ENCODE peak calls at places on chromosomes 7 and 10, in seven cellular contexts. One of them, this sample, is unnamed. For H3K4me1 and H3K9me3, the result is how much of the 10 kb centered on the place peaks cover.

GRCh38 chr10:78255796-78256638 is 222.4 kb downstream of the RPS24 start:
- DNase-seq in IMR-90: peak
- DNase-seq in ovary: peak
- DNase-seq in uterus: peak
- DNase-seq in pancreas: no peak
- DNase-seq in MM.1S: no peak
- DNase-seq in prostate gland: no peak
- DNase-seq in this sample: no peak

GRCh38 chr7:64872351-64872750 is 30.7 kb upstream of the ZNF273 start:
- DNase-seq in uterus: no peak
- DNase-seq in prostate gland: no peak
- DNase-seq in ovary: no peak
- DNase-seq in IMR-90: no peak
- DNase-seq in MM.1S: no peak
- DNase-seq in pancreas: no peak
- DNase-seq in this sample: no peak

GRCh38 chr10:118394557-118395194 is 52.6 kb upstream of the FAM204A start:
- DNase-seq in ovary: no peak
- DNase-seq in IMR-90: no peak
- DNase-seq in uterus: no peak
- DNase-seq in prostate gland: no peak
- DNase-seq in pancreas: no peak
- DNase-seq in MM.1S: no peak
- DNase-seq in this sample: no peak

GRCh38 chr10:14526326-14526725 is 195.6 kb upstream of the FRMD4A start:
- DNase-seq in pancreas: no peak
- DNase-seq in ovary: no peak
- DNase-seq in prostate gland: no peak
- DNase-seq in MM.1S: no peak
- DNase-seq in uterus: no peak
- DNase-seq in IMR-90: no peak
- DNase-seq in this sample: no peak

GRCh38 chr10:95290801-95291633 is at the start of gene PDLIM1:
- DNase-seq in ovary: peak
- DNase-seq in pancreas: peak
- DNase-seq in uterus: peak
- DNase-seq in MM.1S: peak
- DNase-seq in prostate gland: peak
- DNase-seq in IMR-90: peak
- DNase-seq in this sample: peak

GRCh38 chr10:113103131-113103830 is 153.2 kb downstream of the TCF7L2 start:
- DNase-seq in uterus: no peak
- DNase-seq in MM.1S: no peak
- DNase-seq in IMR-90: peak
- DNase-seq in pancreas: no peak
- DNase-seq in ovary: no peak
- DNase-seq in prostate gland: no peak
- DNase-seq in this sample: no peak

GRCh38 chr10:47046321-47047126 is 135.3 kb downstream of the PTPN20 start:
- DNase-seq in ovary: no peak
- DNase-seq in uterus: peak
- DNase-seq in prostate gland: no peak
- DNase-seq in IMR-90: no peak
- DNase-seq in pancreas: no peak
- DNase-seq in MM.1S: no peak
- DNase-seq in this sample: peak

GRCh38 chr7:50739744-50740455 is 42.8 kb downstream of the GRB10 start:
- DNase-seq in IMR-90: no peak
- DNase-seq in prostate gland: no peak
- DNase-seq in pancreas: no peak
- DNase-seq in MM.1S: peak
- DNase-seq in ovary: no peak
- DNase-seq in uterus: no peak
- DNase-seq in this sample: no peak

GRCh38 chr7:80330434-80330833 is 181.4 kb downstream of the GNAT3 start:
- DNase-seq in pancreas: no peak
- DNase-seq in ovary: no peak
- DNase-seq in IMR-90: peak
- DNase-seq in uterus: no peak
- DNase-seq in MM.1S: no peak
- DNase-seq in prostate gland: no peak
- DNase-seq in this sample: no peak

GRCh38 chr10:63819753-63820347 is 298.6 kb downstream of the REEP3 start:
- DNase-seq in MM.1S: peak
- DNase-seq in uterus: peak
- DNase-seq in pancreas: peak
- DNase-seq in IMR-90: peak
- DNase-seq in ovary: peak
- DNase-seq in prostate gland: peak
- DNase-seq in this sample: peak

GRCh38 chr7:120456699-120457098 is 183.7 kb downstream of the KCND2 start:
- DNase-seq in MM.1S: no peak
- DNase-seq in uterus: no peak
- DNase-seq in prostate gland: no peak
- DNase-seq in IMR-90: no peak
- DNase-seq in pancreas: no peak
- DNase-seq in ovary: no peak
- DNase-seq in this sample: no peak

GRCh38 chr7:116441534-116441933 is 58.0 kb upstream of the CAV2 start:
- DNase-seq in ovary: no peak
- DNase-seq in prostate gland: no peak
- DNase-seq in IMR-90: peak
- DNase-seq in pancreas: no peak
- DNase-seq in MM.1S: no peak
- DNase-seq in uterus: no peak
- DNase-seq in this sample: no peak

GRCh38 chr10:23918090-23918704 is 290.7 kb upstream of the KIAA1217 start:
- DNase-seq in IMR-90: no peak
- DNase-seq in pancreas: no peak
- DNase-seq in uterus: no peak
- DNase-seq in prostate gland: no peak
- DNase-seq in MM.1S: no peak
- DNase-seq in ovary: no peak
- DNase-seq in this sample: peak

GRCh38 chr7:1924185-1924817 is 254.2 kb downstream of the ELFN1 start:
- DNase-seq in uterus: no peak
- DNase-seq in MM.1S: no peak
- DNase-seq in prostate gland: no peak
- DNase-seq in ovary: no peak
- DNase-seq in pancreas: no peak
- DNase-seq in IMR-90: no peak
- DNase-seq in this sample: no peak

GRCh38 chr10:34739915-34740314 is 75.2 kb downstream of the PARD3 start:
- DNase-seq in IMR-90: peak
- DNase-seq in uterus: peak
- DNase-seq in prostate gland: peak
- DNase-seq in MM.1S: peak
- DNase-seq in pancreas: no peak
- DNase-seq in ovary: peak
- DNase-seq in this sample: peak

GRCh38 chr7:131106681-131107342 is 220.9 kb upstream of the MKLN1 start:
- DNase-seq in prostate gland: peak
- DNase-seq in MM.1S: peak
- DNase-seq in IMR-90: no peak
- DNase-seq in uterus: peak
- DNase-seq in pancreas: peak
- DNase-seq in ovary: peak
- DNase-seq in this sample: peak

GRCh38 chr10:77774940-77775391 is 137.4 kb upstream of the KCNMA1 start:
- DNase-seq in prostate gland: no peak
- DNase-seq in ovary: no peak
- DNase-seq in uterus: no peak
- DNase-seq in IMR-90: peak
- DNase-seq in pancreas: no peak
- DNase-seq in MM.1S: no peak
- DNase-seq in this sample: no peak

GRCh38 chr7:80312139-80312661 is 177.6 kb downstream of the GNAI1 start:
- DNase-seq in MM.1S: no peak
- DNase-seq in pancreas: no peak
- DNase-seq in ovary: no peak
- DNase-seq in IMR-90: peak
- DNase-seq in prostate gland: no peak
- DNase-seq in uterus: no peak
- DNase-seq in this sample: no peak

GRCh38 chr10:81874878-81875679 is at the start of gene NRG3:
- DNase-seq in pancreas: peak
- DNase-seq in prostate gland: no peak
- DNase-seq in MM.1S: peak
- DNase-seq in uterus: no peak
- DNase-seq in ovary: no peak
- DNase-seq in IMR-90: no peak
- DNase-seq in this sample: no peak

GRCh38 chr7:27165655-27166474 is 528 bp upstream of the HOXA9 start:
- DNase-seq in IMR-90: no peak
- DNase-seq in MM.1S: no peak
- DNase-seq in uterus: peak
- DNase-seq in ovary: no peak
- DNase-seq in pancreas: peak
- DNase-seq in prostate gland: peak
- DNase-seq in this sample: no peak

GRCh38 chr7:129865932-129866214 is 86.9 kb downstream of the UBE2H start:
- DNase-seq in prostate gland: no peak
- DNase-seq in IMR-90: no peak
- DNase-seq in ovary: no peak
- DNase-seq in MM.1S: no peak
- DNase-seq in uterus: no peak
- DNase-seq in pancreas: no peak
- DNase-seq in this sample: no peak

GRCh38 chr7:129865093-129865931 is 87.4 kb downstream of the UBE2H start:
- DNase-seq in pancreas: no peak
- DNase-seq in MM.1S: no peak
- DNase-seq in ovary: no peak
- DNase-seq in uterus: no peak
- DNase-seq in prostate gland: no peak
- DNase-seq in IMR-90: peak
- DNase-seq in this sample: no peak

GRCh38 chr7:129859188-129859587 is 93.6 kb downstream of the UBE2H start:
- DNase-seq in uterus: no peak
- DNase-seq in pancreas: no peak
- DNase-seq in IMR-90: peak
- DNase-seq in prostate gland: no peak
- DNase-seq in ovary: no peak
- DNase-seq in MM.1S: no peak
- DNase-seq in this sample: no peak

GRCh38 chr7:129864042-129864441 is 88.7 kb downstream of the UBE2H start:
- DNase-seq in ovary: no peak
- DNase-seq in IMR-90: no peak
- DNase-seq in prostate gland: peak
- DNase-seq in MM.1S: no peak
- DNase-seq in pancreas: no peak
- DNase-seq in uterus: peak
- DNase-seq in this sample: no peak

GRCh38 chr7:129862672-129863071 is 90.1 kb downstream of the UBE2H start:
- DNase-seq in pancreas: no peak
- DNase-seq in uterus: no peak
- DNase-seq in ovary: no peak
- DNase-seq in prostate gland: no peak
- DNase-seq in MM.1S: no peak
- DNase-seq in IMR-90: no peak
- DNase-seq in this sample: peak
- H3K4me1 ChIP-seq in pancreas: half or more
- H3K4me1 ChIP-seq in uterus: under half
- H3K4me1 ChIP-seq in ovary: under half
- H3K4me1 ChIP-seq in prostate gland: under half
- H3K4me1 ChIP-seq in MM.1S: under half
- H3K4me1 ChIP-seq in IMR-90: under half
- H3K4me1 ChIP-seq in this sample: under half

DNA sequence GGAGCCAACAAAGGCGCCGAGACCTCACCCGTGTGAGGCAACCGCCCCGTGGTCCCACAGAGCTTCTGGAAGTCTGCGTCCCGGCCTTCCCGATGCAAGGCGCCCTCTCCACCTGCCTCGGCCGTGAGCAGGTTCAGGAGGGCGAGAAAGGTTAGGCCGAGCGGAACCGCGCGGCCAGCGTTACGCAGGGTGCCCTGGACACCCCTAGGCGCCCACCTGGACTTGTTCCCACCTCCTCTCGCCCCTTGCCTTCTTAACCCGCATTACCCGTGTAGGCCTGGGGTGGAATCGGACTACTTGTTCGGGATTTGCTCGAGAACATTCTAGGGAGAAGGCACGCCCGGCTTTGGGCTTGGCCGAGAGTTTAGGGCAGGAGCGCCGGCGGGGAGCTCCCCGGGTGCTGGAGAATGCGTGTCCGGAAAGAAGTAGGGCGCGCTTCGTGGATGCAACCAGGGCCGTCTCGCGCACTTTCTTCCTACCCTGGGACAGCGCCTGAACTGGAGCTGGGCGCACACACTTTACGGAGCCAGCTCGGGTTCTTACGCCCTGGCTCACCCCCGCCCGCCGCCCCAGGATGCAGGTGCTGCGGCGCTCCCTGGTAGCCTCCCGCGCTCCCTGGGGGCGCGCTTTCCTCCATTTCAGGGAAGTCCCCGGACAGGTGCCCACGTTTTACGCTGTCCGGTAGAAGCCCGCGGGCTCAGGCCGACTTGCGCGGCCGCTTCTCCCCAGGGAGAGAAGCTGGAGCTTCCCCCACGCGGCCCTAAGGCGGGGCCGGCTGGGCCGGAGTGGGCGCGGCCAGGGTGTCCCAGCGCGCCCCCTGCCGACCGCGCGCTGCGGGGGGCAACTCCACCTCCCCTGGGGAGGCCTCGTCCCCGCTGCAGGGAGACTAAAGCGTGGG is 74.5 kb downstream of the INSIG1 start:
- DNase-seq in MM.1S: peak
- DNase-seq in pancreas: no peak
- DNase-seq in IMR-90: no peak
- DNase-seq in prostate gland: no peak
- DNase-seq in ovary: no peak
- DNase-seq in uterus: no peak
- DNase-seq in this sample: no peak
- TF ChIP-seq CTCF in MM.1S: peak
- TF ChIP-seq CTCF in pancreas: peak
- TF ChIP-seq CTCF in IMR-90: peak
- TF ChIP-seq CTCF in prostate gland: peak
- TF ChIP-seq CTCF in ovary: no peak
- TF ChIP-seq CTCF in uterus: no peak
- TF ChIP-seq CTCF in this sample: no peak

GRCh38 chr7:153934629-153935028 is 117.6 kb upstream of the DPP6 start:
- DNase-seq in ovary: no peak
- DNase-seq in uterus: no peak
- DNase-seq in IMR-90: no peak
- DNase-seq in MM.1S: peak
- DNase-seq in pancreas: no peak
- DNase-seq in prostate gland: no peak
- DNase-seq in this sample: no peak
- H3K9me3 ChIP-seq in ovary: under half
- H3K9me3 ChIP-seq in uterus: under half
- H3K9me3 ChIP-seq in IMR-90: under half
- H3K9me3 ChIP-seq in MM.1S: under half
- H3K9me3 ChIP-seq in pancreas: under half
- H3K9me3 ChIP-seq in prostate gland: under half
- H3K9me3 ChIP-seq in this sample: under half

GRCh38 chr10:26486304-26486703 is 48.2 kb downstream of the APBB1IP start:
- DNase-seq in pancreas: no peak
- DNase-seq in uterus: peak
- DNase-seq in MM.1S: no peak
- DNase-seq in ovary: no peak
- DNase-seq in IMR-90: peak
- DNase-seq in prostate gland: no peak
- DNase-seq in this sample: no peak
- H3K4me1 ChIP-seq in pancreas: under half
- H3K4me1 ChIP-seq in uterus: under half
- H3K4me1 ChIP-seq in MM.1S: under half
- H3K4me1 ChIP-seq in ovary: under half
- H3K4me1 ChIP-seq in IMR-90: under half
- H3K4me1 ChIP-seq in prostate gland: under half
- H3K4me1 ChIP-seq in this sample: under half

GRCh38 chr10:57891201-57892006 is 376.3 kb downstream of the IPMK start:
- DNase-seq in pancreas: no peak
- DNase-seq in MM.1S: no peak
- DNase-seq in uterus: no peak
- DNase-seq in IMR-90: no peak
- DNase-seq in ovary: no peak
- DNase-seq in prostate gland: no peak
- DNase-seq in this sample: no peak
- TF ChIP-seq CTCF in pancreas: no peak
- TF ChIP-seq CTCF in MM.1S: no peak
- TF ChIP-seq CTCF in uterus: no peak
- TF ChIP-seq CTCF in IMR-90: no peak
- TF ChIP-seq CTCF in ovary: no peak
- TF ChIP-seq CTCF in prostate gland: no peak
- TF ChIP-seq CTCF in this sample: no peak

This sample was measured in heart left ventricle.